ENCODE peak calls at places on chromosomes 4 and X, in eight cellular contexts. O is fibroblast of lung, M is OCI-LY7, R is neuronal stem cell, Q is dorsolateral prefrontal cortex, N is uterus, Y is cardiac muscle cell, J is RWPE1. W is an unnamed sample.

GRCh38 chr4:183377491-183377890 is 55.3 kb upstream of the CLDN24 start:
- DNase-seq in R (no peak), N (no peak), Y (no peak), Q (no peak), J (no peak), O (no peak), M (no peak), W (no peak)

GRCh38 chr4:121155893-121156292 is 8.2 kb downstream of the TNIP3 start:
- DNase-seq in Q (no peak), Y (no peak), N (no peak), J (peak; percentile 62), R (no peak), O (peak; percentile 92), M (no peak), W (peak; percentile 40)

GRCh38 chrX:42704454-42704853 is 73.5 kb downstream of the PPP1R2C start:
- DNase-seq in M (no peak), N (no peak), J (no peak), Q (no peak), O (peak; percentile 4), R (no peak), Y (no peak), W (no peak)

GRCh38 chrX:13620202-13620601 is 32.7 kb upstream of the TCEANC start:
- DNase-seq in O (no peak), N (no peak), Q (no peak), Y (no peak), R (no peak), J (no peak), M (no peak), W (no peak)

GRCh38 chrX:2682582-2683177 is 8.4 kb upstream of the CD99 start:
- DNase-seq in J (no peak), M (no peak), N (no peak), Q (no peak), Y (no peak), O (no peak), R (no peak), W (no peak)

GRCh38 chrX:154008521-154008920 is 11.2 kb downstream of the IRAK1 start:
- DNase-seq in O (no peak), J (no peak), R (no peak), Y (no peak), Q (no peak), M (no peak), N (no peak), W (no peak)

GRCh38 chr4:68180858-68181531 is 51.3 kb upstream of the TMPRSS11F start:
- DNase-seq in O (peak; percentile 56), Y (no peak), N (no peak), J (peak; percentile 66), R (no peak), Q (no peak), M (no peak), W (peak; percentile 83)

GRCh38 chrX:19990519-19991349 is at the start of gene BCLAF3:
- DNase-seq in Y (peak; percentile 91), J (peak; percentile 88), O (peak; percentile 77), M (peak; percentile 91), N (peak; percentile 91), R (peak; percentile 84), Q (peak; percentile 85), W (peak; percentile 16)

GRCh38 chrX:35351795-35352483 is 409.3 kb downstream of the FAM47B start:
- DNase-seq in O (no peak), R (no peak), J (no peak), M (no peak), Y (no peak), N (no peak), Q (no peak), W (no peak)

GRCh38 chr4:109334129-109334528 is 31.7 kb upstream of the COL25A1 start:
- DNase-seq in Y (no peak), M (no peak), R (no peak), N (no peak), O (peak; percentile 56), J (no peak), Q (no peak), W (no peak)

GRCh38 chrX:106752101-106752678 is 25.7 kb downstream of the RNF128 start:
- DNase-seq in R (no peak), J (no peak), Y (peak; percentile 20), Q (no peak), M (peak; percentile 0), O (no peak), N (no peak), W (no peak)

DNA sequence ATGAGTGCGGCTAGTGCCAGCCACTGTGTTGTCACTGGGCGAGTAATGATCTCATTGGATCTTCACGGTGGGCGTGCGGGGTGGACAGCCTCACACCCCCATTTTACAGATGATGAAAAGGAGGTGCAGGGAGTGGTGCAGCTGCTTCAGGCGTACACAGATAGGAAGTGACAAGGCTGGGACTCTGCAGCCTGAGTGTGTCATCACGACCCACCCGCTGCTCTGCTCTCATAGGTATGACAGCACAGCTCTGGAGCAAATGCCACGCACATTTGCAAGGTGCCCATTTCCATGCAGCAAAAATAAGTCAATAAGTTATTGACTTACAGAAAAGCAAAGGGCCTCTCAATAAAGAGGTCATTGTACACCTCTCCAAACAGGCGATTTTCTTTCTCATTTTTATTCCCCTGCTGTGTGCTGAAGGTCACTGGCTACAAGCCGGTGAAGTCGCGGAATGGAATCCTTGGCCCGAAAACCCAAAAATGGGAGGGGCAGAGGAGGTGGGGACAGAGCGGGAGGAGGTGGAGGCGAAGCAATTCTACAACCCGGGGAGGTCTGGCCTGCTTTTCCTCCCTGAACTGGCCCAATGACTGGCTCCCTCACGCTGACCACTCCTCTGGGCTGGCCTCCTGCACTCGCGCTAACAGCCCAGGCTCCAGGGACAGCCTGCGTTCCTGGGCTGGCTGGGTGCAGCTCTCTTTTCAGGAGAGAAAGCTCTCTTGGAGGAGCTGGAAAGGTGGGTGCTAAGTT is at the start of gene SOD3:
- DNase-seq in Y (peak; percentile 83), R (peak; percentile 48), N (peak; percentile 89), M (no peak), J (no peak), O (peak; percentile 91), Q (no peak), W (no peak)
- H3K27ac ChIP-seq in Y (peak within 1 kb of the TSS; percentile 86), R (no peak within 1 kb of the TSS), N (peak within 1 kb of the TSS; percentile 88), M (no peak within 1 kb of the TSS), J (no peak within 1 kb of the TSS), O (peak within 1 kb of the TSS; percentile 77), Q (peak within 1 kb of the TSS; percentile 74), W (no peak within 1 kb of the TSS)

GRCh38 chr4:17894421-17894820 is 83.6 kb downstream of the NCAPG start:
- DNase-seq in Q (no peak), O (no peak), R (no peak), J (no peak), M (no peak), N (no peak), Y (no peak), W (no peak)

GRCh38 chr4:17895481-17895880 is 84.7 kb downstream of the NCAPG start:
- DNase-seq in Q (no peak), O (no peak), J (no peak), N (no peak), R (no peak), Y (no peak), M (no peak), W (no peak)

DNA sequence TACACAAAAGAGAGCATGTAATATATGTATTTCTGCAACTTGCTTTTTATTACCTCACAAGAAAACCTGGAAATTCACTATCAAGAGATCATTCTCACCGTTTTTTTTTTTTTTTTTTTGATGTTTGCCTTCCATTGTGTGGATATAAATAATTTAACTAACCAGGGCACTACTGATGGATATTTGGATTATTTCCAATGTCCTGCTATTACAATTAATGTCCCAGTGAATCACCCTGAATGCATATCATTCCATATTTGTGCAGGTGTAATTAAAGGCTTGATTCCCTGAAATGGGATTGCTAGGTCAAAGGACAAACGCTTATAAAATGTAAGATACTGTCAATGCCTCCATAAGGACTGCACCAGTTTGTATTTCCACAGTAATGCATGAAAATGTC is 87.8 kb downstream of the NCAPG start:
- DNase-seq in N (no peak), Q (no peak), J (no peak), M (no peak), R (no peak), O (no peak), Y (no peak), W (no peak)
- H3K27ac ChIP-seq in N (no peak overlapping the region), Q (no peak overlapping the region), J (no peak overlapping the region), M (no peak overlapping the region), R (no peak overlapping the region), O (no peak overlapping the region), Y (no peak overlapping the region), W (no peak overlapping the region)

GRCh38 chr4:176193126-176193525 is 2.3 kb downstream of the SPATA4 start:
- DNase-seq in N (no peak), J (peak; percentile 30), Y (no peak), O (peak; percentile 60), R (no peak), Q (no peak), M (no peak), W (peak; percentile 53)

GRCh38 chr4:176193898-176194297 is 1.5 kb downstream of the SPATA4 start:
- DNase-seq in M (no peak), R (no peak), Q (no peak), J (peak; percentile 65), N (no peak), O (peak; percentile 86), Y (no peak), W (peak; percentile 84)

GRCh38 chr4:176195184-176195978 is at the start of gene SPATA4:
- DNase-seq in M (peak; percentile 85), J (peak; percentile 89), R (peak; percentile 83), N (peak; percentile 93), O (peak; percentile 91), Y (peak; percentile 97), Q (peak; percentile 96), W (peak; percentile 61)

DNA sequence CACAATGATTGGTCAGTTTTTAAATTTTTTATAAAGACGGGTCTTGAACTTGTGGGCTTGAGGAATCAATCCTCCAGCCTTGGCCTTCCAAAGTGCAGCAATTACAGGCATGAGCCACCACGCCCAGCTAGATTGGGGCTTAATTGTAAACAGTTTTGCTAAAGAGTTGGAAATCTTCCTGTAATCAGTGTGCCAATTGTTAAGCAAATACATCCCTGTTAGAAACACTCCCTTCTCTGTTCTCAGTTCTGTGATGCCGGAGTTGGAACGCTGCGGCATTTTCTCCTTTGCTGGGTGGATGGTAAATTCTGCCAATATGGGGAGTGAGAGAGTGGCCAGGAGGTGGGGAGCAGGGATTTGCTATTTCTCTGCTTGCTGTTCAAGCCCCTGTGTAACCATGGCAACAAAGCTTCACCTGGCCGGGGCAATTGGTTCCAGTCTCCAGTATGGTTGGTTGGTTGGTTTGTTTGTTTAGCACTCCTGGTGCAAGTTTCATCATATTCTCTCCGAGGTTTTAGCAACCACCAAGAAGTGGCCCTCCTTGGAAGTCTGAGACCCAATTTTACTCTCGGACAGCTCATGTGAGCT is 3.0 kb upstream of the SPATA4 start:
- DNase-seq in M (no peak), Q (no peak), Y (no peak), O (no peak), J (no peak), N (no peak), R (no peak), W (no peak)
- H3K27ac ChIP-seq in M (no peak overlapping the region), Q (no peak overlapping the region), Y (no peak overlapping the region), O (no peak overlapping the region), J (no peak overlapping the region), N (no peak overlapping the region), R (no peak overlapping the region), W (no peak overlapping the region)

DNA sequence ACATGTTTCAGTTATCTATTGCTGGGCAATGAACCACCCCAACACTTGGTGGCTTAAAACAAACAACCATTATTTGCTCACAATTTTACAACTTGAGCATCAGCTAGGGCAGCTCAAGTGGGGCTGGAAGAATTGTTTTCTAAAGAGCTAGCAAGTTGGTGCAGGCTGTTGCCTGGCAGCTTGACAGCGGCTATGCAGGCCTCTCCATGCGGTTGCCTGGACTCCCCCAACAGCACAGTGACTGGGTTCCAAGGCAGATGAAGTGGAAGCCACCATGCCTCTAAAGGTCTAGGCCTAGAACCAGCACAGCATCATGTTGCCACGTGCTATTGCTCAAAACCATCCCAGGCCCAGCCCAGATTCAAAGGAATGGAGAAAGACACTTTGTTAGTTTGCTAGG is 114.8 kb downstream of the BCOR start:
- DNase-seq in O (no peak), Q (no peak), R (no peak), N (no peak), Y (no peak), M (no peak), J (no peak), W (no peak)
- H3K27ac ChIP-seq in O (no peak overlapping the region), Q (no peak overlapping the region), R (no peak overlapping the region), N (no peak overlapping the region), Y (no peak overlapping the region), M (no peak overlapping the region), J (peak overlapping the region; percentile 86), W (no peak overlapping the region)

W was measured in epithelial cell of prostate.